ENCODE peak calls at places on chromosomes 2 and 18, in eight cellular contexts. O is coronary artery, N is gastrocnemius medialis, X is NB4, B is fibroblast of the aortic adventitia, D is Panc1, L is activated B cell treated with CpG ODN at 0.5 μM for 24 hours, G is heart left ventricle. I is an unnamed sample.

GRCh38 chr2:217326238-217327022 is 466.6 kb upstream of the TNP1 start:
- DNase-seq in O (no peak), N (no peak), X (peak), B (no peak), D (no peak), L (no peak), G (no peak), I (no peak)

GRCh38 chr2:48504647-48505327 is 25.2 kb upstream of the STON1 start:
- DNase-seq in O (no peak), N (no peak), X (no peak), B (peak), D (no peak), L (no peak), G (no peak), I (no peak)

GRCh38 chr18:25235648-25236047 is 116.3 kb downstream of the ZNF521 start:
- DNase-seq in O (no peak), N (no peak), X (no peak), B (no peak), D (no peak), L (no peak), G (no peak), I (no peak)

GRCh38 chr2:238239552-238239871 is 326 bp downstream of the HES6 start:
- DNase-seq in O (no peak), N (no peak), X (no peak), B (no peak), D (no peak), L (no peak), G (no peak), I (no peak)

GRCh38 chr2:202932425-202933138 is 20.5 kb downstream of the CARF start:
- DNase-seq in O (no peak), N (no peak), X (no peak), B (peak), D (no peak), L (no peak), G (no peak), I (no peak)

GRCh38 chr2:212915121-212915782 is 236.2 kb downstream of the IKZF2 start:
- DNase-seq in O (no peak), N (no peak), X (no peak), B (no peak), D (no peak), L (no peak), G (no peak), I (no peak)

GRCh38 chr2:231364961-231365810 is 30.3 kb upstream of the B3GNT7 start:
- DNase-seq in O (peak), N (no peak), X (no peak), B (peak), D (peak), L (no peak), G (no peak), I (no peak)

GRCh38 chr2:195238366-195238765 is 418.7 kb upstream of the SLC39A10 start:
- DNase-seq in O (no peak), N (no peak), X (no peak), B (peak), D (no peak), L (no peak), G (no peak), I (no peak)

GRCh38 chr2:158989165-158989564 is 20.7 kb downstream of the TANC1 start:
- DNase-seq in O (no peak), N (no peak), X (no peak), B (no peak), D (no peak), L (no peak), G (no peak), I (no peak)

GRCh38 chr2:239824866-239825704 is 200.1 kb downstream of the NDUFA10 start:
- DNase-seq in O (peak), N (no peak), X (no peak), B (no peak), D (no peak), L (no peak), G (no peak), I (peak)

GRCh38 chr18:13216092-13216582 is 2.4 kb upstream of the LDLRAD4 start:
- DNase-seq in O (peak), N (peak), X (peak), B (peak), D (peak), L (no peak), G (peak), I (no peak)

GRCh38 chr2:237662671-237663093 is 35.3 kb downstream of the LRRFIP1 start:
- DNase-seq in O (peak), N (peak), X (peak), B (peak), D (no peak), L (no peak), G (peak), I (peak)

GRCh38 chr18:46946656-46947282 is 29.4 kb downstream of the KATNAL2 start:
- DNase-seq in O (peak), N (peak), X (no peak), B (peak), D (no peak), L (peak), G (peak), I (peak)

GRCh38 chr2:64274399-64275173 is 130.4 kb upstream of the PELI1 start:
- DNase-seq in O (no peak), N (no peak), X (no peak), B (no peak), D (no peak), L (no peak), G (no peak), I (no peak)

GRCh38 chr2:62208758-62209114 is 12.8 kb downstream of the B3GNT2 start:
- DNase-seq in O (no peak), N (no peak), X (no peak), B (no peak), D (no peak), L (no peak), G (no peak), I (no peak)

GRCh38 chr2:58047373-58047674 is 718 bp downstream of the VRK2 start:
- DNase-seq in O (no peak), N (no peak), X (no peak), B (no peak), D (no peak), L (no peak), G (no peak), I (no peak)

GRCh38 chr2:48253301-48253700 is 276.7 kb upstream of the STON1 start:
- DNase-seq in O (no peak), N (no peak), X (peak), B (no peak), D (no peak), L (no peak), G (no peak), I (no peak)

GRCh38 chr2:26630235-26630634 is 10.9 kb downstream of the CIB4 start:
- DNase-seq in O (no peak), N (no peak), X (no peak), B (no peak), D (no peak), L (no peak), G (no peak), I (no peak)

GRCh38 chr2:26629751-26630150 is 11.4 kb downstream of the CIB4 start:
- DNase-seq in O (no peak), N (no peak), X (no peak), B (no peak), D (no peak), L (no peak), G (no peak), I (no peak)

GRCh38 chr2:26627350-26628105 is 13.6 kb downstream of the CIB4 start:
- DNase-seq in O (no peak), N (no peak), X (no peak), B (no peak), D (no peak), L (no peak), G (no peak), I (no peak)

GRCh38 chr2:26629346-26629630 is 11.9 kb downstream of the CIB4 start:
- DNase-seq in O (no peak), N (no peak), X (no peak), B (no peak), D (no peak), L (no peak), G (no peak), I (no peak)

DNA sequence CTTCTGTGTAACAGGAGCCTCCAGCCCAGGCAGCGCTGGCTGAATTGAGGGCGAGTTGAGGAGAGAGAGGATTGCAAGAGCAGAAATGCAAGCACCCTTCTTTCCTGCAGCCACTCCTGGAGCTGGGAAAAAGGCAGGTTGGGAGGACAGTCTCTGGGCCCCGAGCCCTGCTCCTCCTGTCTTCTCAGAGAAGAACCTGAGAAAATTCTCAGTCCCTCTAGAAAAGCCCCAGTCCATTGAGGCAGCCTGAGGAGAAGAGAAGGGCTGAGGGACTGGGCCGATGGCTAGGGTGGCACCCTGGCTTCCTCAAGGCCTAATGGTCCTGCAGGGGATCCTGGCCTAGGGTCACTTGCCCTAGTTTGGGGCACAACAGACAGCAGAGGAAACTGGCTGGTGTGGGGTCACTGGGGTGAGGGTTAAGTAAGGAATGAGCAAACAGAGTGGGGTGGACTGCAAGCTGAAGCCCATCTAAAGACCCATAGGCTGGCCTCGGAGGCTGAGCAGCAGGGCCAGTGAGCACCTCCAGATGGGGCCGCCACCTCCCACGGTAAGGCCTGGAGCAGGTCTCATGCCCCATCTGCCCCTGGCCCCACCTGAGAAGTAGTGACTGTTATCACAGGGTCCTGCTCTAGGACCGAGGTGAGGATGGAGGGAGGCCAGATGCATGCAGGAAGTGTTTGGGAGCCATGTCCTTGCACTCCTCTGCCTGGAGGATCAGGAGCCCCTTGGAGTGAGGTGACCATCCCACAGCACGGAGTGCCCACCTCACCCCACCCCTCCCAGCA is 12.4 kb downstream of the CIB4 start:
- DNase-seq in O (no peak), N (no peak), X (no peak), B (no peak), D (no peak), L (no peak), G (no peak), I (no peak)
- TF ChIP-seq CTCF in O (no peak), N (no peak), X (no peak), B (no peak), D (no peak), L (no peak), G (no peak), I (no peak)

DNA sequence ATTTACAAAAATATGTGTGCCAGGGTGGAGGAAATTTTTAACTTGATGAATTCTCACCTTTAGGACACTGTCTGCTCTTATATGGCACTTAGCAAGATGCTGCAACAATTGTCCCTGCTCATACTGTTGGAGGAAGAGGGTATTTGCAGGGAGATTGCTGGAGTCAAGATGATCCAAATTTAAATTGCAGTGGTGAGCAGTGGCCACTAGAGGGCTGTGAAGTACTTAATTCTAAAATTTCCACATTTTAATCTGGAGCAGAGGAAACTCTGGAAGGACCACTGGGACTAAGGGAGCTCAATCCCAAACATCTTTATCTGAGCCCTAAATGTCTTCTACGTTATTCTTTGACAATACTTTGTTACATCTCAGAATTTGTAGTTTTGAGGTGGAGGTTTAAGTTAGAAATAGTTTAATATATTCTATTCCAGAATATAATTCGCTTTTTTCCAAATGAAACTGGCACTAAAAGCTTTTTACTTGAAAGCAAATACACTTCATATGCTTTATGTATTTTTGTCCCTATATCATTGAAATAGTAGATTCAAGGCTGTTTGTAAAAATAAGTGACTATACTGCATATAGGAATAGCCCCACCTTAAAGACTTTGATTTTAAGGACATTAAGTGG is 33.0 kb upstream of the PTH2R start:
- DNase-seq in O (no peak), N (no peak), X (peak), B (peak), D (peak), L (no peak), G (no peak), I (no peak)
- TF ChIP-seq CTCF in O (peak), N (peak), X (peak), B (peak), D (peak), L (peak), G (peak), I (peak)

GRCh38 chr2:127739800-127740199 is 38.5 kb downstream of the SFT2D3 start:
- DNase-seq in O (no peak), N (no peak), X (no peak), B (no peak), D (no peak), L (no peak), G (no peak), I (no peak)

GRCh38 chr2:127740665-127741287 is 39.5 kb downstream of the SFT2D3 start:
- DNase-seq in O (no peak), N (no peak), X (peak), B (no peak), D (no peak), L (no peak), G (no peak), I (no peak)

GRCh38 chr2:127737892-127738291 is 36.6 kb downstream of the SFT2D3 start:
- DNase-seq in O (no peak), N (no peak), X (no peak), B (peak), D (no peak), L (no peak), G (no peak), I (no peak)

GRCh38 chr2:127747621-127748020 is 46.3 kb downstream of the SFT2D3 start:
- DNase-seq in O (no peak), N (no peak), X (no peak), B (no peak), D (no peak), L (no peak), G (no peak), I (no peak)

DNA sequence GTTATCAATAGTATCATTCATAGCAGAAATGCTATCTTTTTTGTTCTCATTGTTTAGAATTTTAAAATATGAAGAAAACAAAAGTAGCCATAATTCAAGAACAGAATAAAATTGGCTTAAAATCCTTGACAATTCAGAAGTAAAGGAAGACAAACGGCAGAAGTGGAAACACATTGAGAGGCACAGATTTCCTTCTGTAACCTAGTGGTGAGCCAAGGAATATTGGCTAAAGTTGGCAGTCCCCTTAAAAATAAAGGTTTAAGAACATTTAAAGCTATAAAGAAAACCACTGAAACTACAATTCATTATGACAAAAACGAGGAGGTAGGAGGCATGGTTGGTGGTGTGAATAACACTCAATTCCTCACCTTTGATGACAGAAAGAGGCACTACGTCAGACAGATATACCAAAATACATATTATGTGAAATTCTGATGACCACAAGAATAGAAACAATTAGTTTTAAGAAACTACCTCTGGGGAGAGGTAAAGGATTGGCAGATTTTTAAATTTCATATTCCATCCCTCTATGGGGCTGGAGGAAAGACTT is 42.3 kb downstream of the SFT2D3 start:
- DNase-seq in O (no peak), N (no peak), X (no peak), B (no peak), D (no peak), L (no peak), G (no peak), I (no peak)
- TF ChIP-seq CTCF in O (no peak), N (no peak), X (no peak), B (peak), D (no peak), L (no peak), G (no peak), I (peak)

GRCh38 chr18:48697441-48697840 is 158.6 kb downstream of the CTIF start:
- DNase-seq in O (no peak), N (no peak), X (no peak), B (no peak), D (no peak), L (no peak), G (no peak), I (no peak)

GRCh38 chr18:48695671-48696070 is 156.8 kb downstream of the CTIF start:
- DNase-seq in O (no peak), N (no peak), X (no peak), B (no peak), D (no peak), L (no peak), G (no peak), I (no peak)

GRCh38 chr18:48693625-48694262 is 154.9 kb downstream of the CTIF start:
- DNase-seq in O (no peak), N (no peak), X (no peak), B (peak), D (no peak), L (no peak), G (no peak), I (no peak)

GRCh38 chr18:48694295-48694694 is 155.5 kb downstream of the CTIF start:
- DNase-seq in O (no peak), N (peak), X (no peak), B (no peak), D (no peak), L (no peak), G (no peak), I (no peak)

GRCh38 chr18:48696218-48696617 is 157.4 kb downstream of the CTIF start:
- DNase-seq in O (no peak), N (no peak), X (no peak), B (no peak), D (no peak), L (no peak), G (no peak), I (no peak)
- TF ChIP-seq CTCF in O (no peak), N (no peak), X (no peak), B (no peak), D (no peak), L (no peak), G (no peak), I (no peak)

DNA sequence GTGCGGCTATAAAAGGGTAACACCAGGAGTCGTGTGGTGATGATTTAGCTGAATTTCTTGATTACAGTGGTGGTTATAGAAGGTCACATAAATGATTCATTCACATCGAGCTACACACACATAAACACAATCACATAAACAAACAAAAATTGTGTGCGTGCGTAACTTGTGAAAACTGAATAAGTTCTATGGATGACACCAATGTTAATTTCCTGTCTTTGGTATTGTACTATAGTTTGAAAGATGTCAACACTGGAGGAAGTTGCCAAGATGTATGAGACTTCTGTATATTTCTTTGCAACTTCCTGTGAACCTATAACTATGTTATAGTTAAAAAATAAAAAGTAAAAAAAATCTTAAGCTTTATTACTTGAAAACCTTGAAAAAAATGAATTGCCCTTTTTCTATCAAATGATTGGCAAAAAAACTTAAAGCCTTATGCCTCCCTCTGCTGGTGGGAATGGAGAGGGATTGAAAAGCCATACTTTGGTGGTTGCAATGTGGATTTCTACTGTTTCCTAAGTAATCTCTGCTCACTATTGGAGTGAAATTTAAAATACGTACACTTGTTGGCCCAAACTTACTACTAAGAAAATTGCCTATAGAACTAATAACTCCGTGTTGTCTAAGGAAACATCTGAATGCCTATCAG is 227.7 kb downstream of the RPIA start:
- DNase-seq in O (no peak), N (no peak), X (peak), B (peak), D (no peak), L (no peak), G (no peak), I (no peak)
- TF ChIP-seq CTCF in O (peak), N (no peak), X (peak), B (peak), D (peak), L (no peak), G (peak), I (peak)

GRCh38 chr2:74138219-74138951 is 9.3 kb downstream of the BOLA3 start:
- DNase-seq in O (no peak), N (no peak), X (no peak), B (no peak), D (no peak), L (no peak), G (no peak), I (no peak)

GRCh38 chr2:74146929-74147728 is 583 bp downstream of the BOLA3 start:
- DNase-seq in O (no peak), N (peak), X (peak), B (peak), D (no peak), L (no peak), G (no peak), I (no peak)

GRCh38 chr2:74138952-74139323 is 8.8 kb downstream of the BOLA3 start:
- DNase-seq in O (no peak), N (no peak), X (no peak), B (no peak), D (no peak), L (no peak), G (no peak), I (no peak)

GRCh38 chr2:74137651-74138050 is 10.1 kb downstream of the BOLA3 start:
- DNase-seq in O (no peak), N (no peak), X (no peak), B (no peak), D (no peak), L (no peak), G (no peak), I (no peak)

DNA sequence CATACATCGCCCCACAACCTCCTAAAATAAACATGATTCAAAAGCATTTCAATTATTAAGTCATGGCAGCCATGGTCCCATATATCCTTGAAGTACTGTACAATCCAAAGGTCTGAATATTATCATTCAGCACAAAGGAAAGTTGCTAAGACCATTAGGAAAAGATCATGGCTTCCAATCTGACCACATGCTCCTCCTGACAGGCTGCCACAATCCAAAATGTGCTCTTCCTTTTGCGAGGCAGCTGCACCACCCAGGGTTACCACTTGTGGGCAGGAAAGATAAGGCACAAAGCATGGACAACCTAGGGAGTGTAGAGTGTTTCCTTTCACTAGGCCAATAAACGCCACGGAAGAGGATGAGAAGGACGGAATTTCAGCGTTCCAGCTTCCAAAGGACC is 5.4 kb downstream of the BOLA3 start:
- DNase-seq in O (no peak), N (no peak), X (peak), B (no peak), D (no peak), L (no peak), G (no peak), I (no peak)
- TF ChIP-seq CTCF in O (no peak), N (no peak), X (peak), B (no peak), D (peak), L (no peak), G (no peak), I (no peak)

GRCh38 chr2:41169744-41170143 is 717.9 kb upstream of the SLC8A1 start:
- DNase-seq in O (no peak), N (no peak), X (no peak), B (no peak), D (no peak), L (no peak), G (no peak), I (no peak)
- TF ChIP-seq CTCF in O (no peak), N (no peak), X (no peak), B (no peak), D (no peak), L (no peak), G (no peak), I (no peak)